ENCODE peak calls at places on chromosomes 12 and 14, in four cellular contexts. N, T, F and Y are unnamed samples.

GRCh38 chr12:58583541-58583940 is 336.8 kb downstream of the LRIG3 start:
- DNase-seq in N (no peak), T (no peak), F (peak), Y (no peak)

GRCh38 chr12:39581592-39581991 is 38.0 kb downstream of the ABCD2 start:
- DNase-seq in N (no peak), T (no peak), F (no peak), Y (no peak)

GRCh38 chr12:116172224-116172849 is 105.2 kb downstream of the MED13L start:
- DNase-seq in N (no peak), T (no peak), F (no peak), Y (peak)

GRCh38 chr12:87848248-87848868 is 180.8 kb downstream of the C12orf50 start:
- DNase-seq in N (peak), T (no peak), F (peak), Y (peak)

GRCh38 chr14:85317491-85318021 is 212.4 kb upstream of the FLRT2 start:
- DNase-seq in N (no peak), T (no peak), F (no peak), Y (no peak)

GRCh38 chr14:73008501-73008900 is 18.4 kb downstream of the ZFYVE1 start:
- DNase-seq in N (peak), T (no peak), F (peak), Y (no peak)

GRCh38 chr14:95362180-95362494 is 42.4 kb upstream of the CLMN start:
- DNase-seq in N (no peak), T (no peak), F (no peak), Y (no peak)

GRCh38 chr14:102232348-102232625 is 72.7 kb downstream of the MOK start:
- DNase-seq in N (no peak), T (no peak), F (no peak), Y (no peak)

GRCh38 chr14:95620659-95621059 is 65.6 kb upstream of the TCL1B start:
- DNase-seq in N (no peak), T (no peak), F (no peak), Y (no peak)

GRCh38 chr12:126784328-126784921 is 1482.5 kb upstream of the TMEM132C start:
- DNase-seq in N (peak), T (no peak), F (no peak), Y (peak)

GRCh38 chr14:105528859-105529505 is 2.6 kb downstream of the TMEM121 start:
- DNase-seq in N (no peak), T (no peak), F (no peak), Y (peak)

GRCh38 chr12:115541891-115542361 is 735.6 kb downstream of the MED13L start:
- DNase-seq in N (peak), T (no peak), F (no peak), Y (no peak)

GRCh38 chr12:32305163-32305562 is 94.2 kb upstream of the FGD4 start:
- DNase-seq in N (peak), T (no peak), F (no peak), Y (peak)

GRCh38 chr12:21819236-21819635 is 44.7 kb upstream of the KCNJ8 start:
- DNase-seq in N (peak), T (no peak), F (peak), Y (no peak)

GRCh38 chr14:42407153-42407552 is 800.5 kb downstream of the LRFN5 start:
- DNase-seq in N (no peak), T (no peak), F (no peak), Y (peak)

GRCh38 chr14:72553656-72554055 is 340.2 kb downstream of the DPF3 start:
- DNase-seq in N (no peak), T (no peak), F (no peak), Y (no peak)

GRCh38 chr12:92105676-92106075 is 40.0 kb downstream of the BTG1 start:
- DNase-seq in N (no peak), T (no peak), F (no peak), Y (no peak)

GRCh38 chr12:62724947-62725447 is 210.0 kb downstream of the PPM1H start:
- DNase-seq in N (peak), T (peak), F (peak), Y (no peak)

GRCh38 chr12:119772431-119772830 is 104.5 kb downstream of the PRKAB1 start:
- DNase-seq in N (peak), T (no peak), F (no peak), Y (no peak)

GRCh38 chr12:111685322-111685810 is 390 bp downstream of the BRAP start:
- DNase-seq in N (peak), T (no peak), F (no peak), Y (peak)

GRCh38 chr12:113422929-113423669 is 919 bp downstream of the SDSL start:
- DNase-seq in N (no peak), T (no peak), F (no peak), Y (no peak)

GRCh38 chr14:102568115-102568614 is 24.3 kb upstream of the RCOR1 start:
- DNase-seq in N (no peak), T (peak), F (no peak), Y (peak)

GRCh38 chr12:7905071-7905470 is 30.9 kb downstream of the SLC2A3 start:
- DNase-seq in N (peak), T (no peak), F (no peak), Y (no peak)

GRCh38 chr12:102917026-102917787 is at the start of gene PAH:
- DNase-seq in N (no peak), T (peak), F (no peak), Y (peak)

GRCh38 chr12:102833687-102834435 is 83.2 kb downstream of the PAH start:
- DNase-seq in N (no peak), T (no peak), F (no peak), Y (peak)

GRCh38 chr14:34770901-34771300 is 56.5 kb upstream of the CFL2 start:
- DNase-seq in N (no peak), T (no peak), F (no peak), Y (no peak)

GRCh38 chr12:13853471-13853870 is 127.9 kb downstream of the GRIN2B start:
- DNase-seq in N (no peak), T (no peak), F (no peak), Y (no peak)

GRCh38 chr12:57775563-57776246 is 3.3 kb downstream of the EEF1AKMT3 start:
- DNase-seq in N (no peak), T (no peak), F (no peak), Y (no peak)

GRCh38 chr14:91873476-91874265 is 6.3 kb upstream of the TC2N start:
- DNase-seq in N (no peak), T (peak), F (no peak), Y (peak)

GRCh38 chr14:61558271-61558670 is 137.0 kb upstream of the HIF1A start:
- DNase-seq in N (peak), T (no peak), F (no peak), Y (no peak)

GRCh38 chr14:93975791-93976476 is 436 bp downstream of the ASB2 start:
- DNase-seq in N (no peak), T (no peak), F (no peak), Y (peak)

GRCh38 chr12:106251636-106252035 is 3.8 kb upstream of the CKAP4 start:
- DNase-seq in N (no peak), T (no peak), F (no peak), Y (no peak)

GRCh38 chr12:91988571-91988970 is 157.1 kb downstream of the BTG1 start:
- DNase-seq in N (no peak), T (no peak), F (no peak), Y (no peak)

GRCh38 chr14:26199599-26200370 is 398.0 kb downstream of the NOVA1 start:
- DNase-seq in N (peak), T (no peak), F (no peak), Y (no peak)

GRCh38 chr14:103716091-103716801 is 636 bp downstream of the ZFYVE21 start:
- DNase-seq in N (no peak), T (peak), F (no peak), Y (no peak)

GRCh38 chr12:9064201-9064814 is 51.4 kb downstream of the A2M start:
- DNase-seq in N (peak), T (peak), F (no peak), Y (peak)

GRCh38 chr12:91565816-91566215 is 383.2 kb upstream of the DCN start:
- DNase-seq in N (no peak), T (no peak), F (no peak), Y (no peak)

DNA sequence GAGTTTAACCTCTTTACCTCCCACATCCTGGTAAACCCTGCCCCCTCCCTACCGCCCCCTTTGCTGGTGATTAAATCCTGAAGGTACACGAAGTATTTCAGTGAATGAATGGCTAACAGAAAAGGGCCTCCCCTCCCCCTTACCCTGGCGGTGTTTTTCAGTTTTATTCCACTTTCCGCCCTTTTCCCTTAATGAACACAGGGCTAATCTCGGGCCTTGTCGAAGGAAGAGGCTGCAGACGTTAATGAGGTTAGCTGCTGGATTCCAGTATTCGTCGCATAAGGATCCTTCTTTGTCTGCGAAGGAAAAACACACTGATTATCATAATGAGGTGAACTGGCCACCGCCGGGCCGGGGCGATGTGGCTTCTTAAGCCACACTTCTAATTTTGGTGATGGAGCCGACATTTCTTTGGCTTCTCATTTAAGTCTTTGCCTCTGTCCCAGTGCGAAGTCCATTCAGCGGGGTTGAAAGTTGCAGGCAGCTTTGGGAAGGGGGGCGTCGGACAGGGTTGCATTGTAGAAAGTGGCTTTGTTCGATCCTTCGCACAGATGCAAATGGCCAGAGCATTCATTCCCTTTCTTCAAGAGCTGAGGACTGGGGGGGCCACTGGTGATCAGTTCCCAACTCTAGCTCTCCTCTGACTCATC is 6.5 kb downstream of the MEG3 start:
- DNase-seq in N (no peak), T (no peak), F (no peak), Y (no peak)
- TF ChIP-seq CTCF in N (no peak), T (no peak), F (no peak), Y (no peak)

DNA sequence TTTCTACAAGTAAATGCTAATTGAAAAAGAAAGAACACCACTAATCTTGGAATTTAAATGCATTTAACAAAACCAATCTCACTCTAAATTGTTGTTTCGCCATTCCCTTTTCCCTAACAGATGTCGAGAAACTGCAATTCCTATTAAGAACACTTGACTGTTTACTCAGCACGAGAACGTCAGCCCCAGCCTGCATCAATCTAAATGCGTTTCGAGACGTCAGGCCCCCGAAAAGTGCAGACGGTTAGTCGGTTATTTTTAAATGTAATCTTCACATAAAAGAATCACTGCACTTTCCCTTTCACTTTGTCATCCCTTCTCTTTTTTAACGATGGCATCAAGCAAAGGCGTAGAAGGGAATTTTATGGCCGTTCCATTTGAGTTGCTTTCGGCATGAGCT is 837.6 kb downstream of the VRK1 start:
- DNase-seq in N (no peak), T (no peak), F (no peak), Y (peak)
- H3K4me3 ChIP-seq in N (no peak), T (no peak), F (no peak), Y (peak)

DNA sequence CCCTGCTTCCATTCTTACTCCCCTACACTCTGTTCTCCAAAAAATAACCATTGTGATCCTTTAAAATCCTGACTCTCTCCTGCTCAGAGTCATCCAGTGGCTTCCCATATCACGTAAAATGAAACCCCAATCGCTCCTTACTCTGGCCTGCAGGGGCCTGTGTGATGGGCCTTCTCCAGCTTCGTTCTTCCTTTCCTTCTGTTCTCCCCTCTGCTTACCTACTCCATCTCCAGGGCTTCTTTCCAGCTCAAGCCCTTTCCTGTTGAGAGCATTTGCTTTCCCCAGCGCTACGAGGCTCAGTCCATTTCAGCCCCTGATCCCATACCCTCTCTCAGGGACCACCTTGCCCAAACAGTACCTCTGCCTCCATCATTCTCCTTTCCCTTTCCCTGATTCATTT is 144.4 kb upstream of the ARHGAP5 start:
- DNase-seq in N (no peak), T (no peak), F (no peak), Y (no peak)
- TF ChIP-seq CTCF in N (no peak), T (no peak), F (no peak), Y (no peak)

GRCh38 chr12:101209319-101210302 is at the start of gene SLC5A8:
- DNase-seq in N (no peak), T (peak), F (no peak), Y (no peak)
- H3K4me3 ChIP-seq in N (no peak), T (peak), F (peak), Y (no peak)

GRCh38 chr14:90461425-90461824 is 64.6 kb downstream of the CALM1 start:
- DNase-seq in N (no peak), T (no peak), F (no peak), Y (no peak)
- TF ChIP-seq CTCF in N (no peak), T (no peak), F (no peak), Y (no peak)

GRCh38 chr12:78866518-78866917 is 1.9 kb downstream of the SYT1 start:
- DNase-seq in N (no peak), T (no peak), F (no peak), Y (no peak)

GRCh38 chr12:78864483-78865296 is at the start of gene SYT1:
- DNase-seq in N (peak), T (no peak), F (peak), Y (peak)

GRCh38 chr12:78865297-78865955 is 852 bp downstream of the SYT1 start:
- DNase-seq in N (no peak), T (no peak), F (no peak), Y (no peak)

GRCh38 chr12:78863482-78864427 is 819 bp upstream of the SYT1 start:
- DNase-seq in N (peak), T (peak), F (no peak), Y (peak)
- H3K4me3 ChIP-seq in N (peak), T (peak), F (peak), Y (peak)

GRCh38 chr14:90191154-90191553 is 65.2 kb upstream of the PSMC1 start:
- DNase-seq in N (no peak), T (peak), F (no peak), Y (no peak)
- TF ChIP-seq CTCF in N (no peak), T (no peak), F (no peak), Y (no peak)

GRCh38 chr12:3530548-3530947 is 39.5 kb downstream of the PRMT8 start:
- DNase-seq in N (no peak), T (no peak), F (no peak), Y (no peak)

GRCh38 chr12:3532931-3533702 is 42.1 kb downstream of the PRMT8 start:
- DNase-seq in N (no peak), T (no peak), F (no peak), Y (no peak)

GRCh38 chr12:3529281-3529680 is 38.3 kb downstream of the PRMT8 start:
- DNase-seq in N (no peak), T (no peak), F (no peak), Y (no peak)

GRCh38 chr12:3533703-3534386 is 42.8 kb downstream of the PRMT8 start:
- DNase-seq in N (no peak), T (peak), F (no peak), Y (no peak)

DNA sequence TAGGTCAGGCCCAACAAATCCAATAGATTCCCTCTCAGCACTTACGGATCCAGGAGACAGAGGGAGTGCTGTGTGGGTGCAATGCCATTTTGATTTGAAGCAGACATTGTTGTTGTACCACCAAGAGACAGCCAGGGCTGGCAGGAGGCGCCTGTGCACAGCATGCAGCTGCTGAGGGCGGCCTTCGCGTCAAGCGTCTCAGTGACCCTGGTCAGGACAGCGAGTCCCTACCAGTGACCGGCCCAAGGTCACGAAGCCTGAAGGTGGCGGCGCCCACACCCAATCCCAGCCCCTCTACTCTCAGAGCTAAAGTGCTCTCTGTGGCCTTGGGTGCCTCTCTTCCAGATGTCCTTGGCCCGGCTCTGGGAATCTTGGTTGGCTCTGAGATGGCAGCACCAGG is 40.5 kb downstream of the PRMT8 start:
- DNase-seq in N (no peak), T (no peak), F (no peak), Y (no peak)
- H3K4me3 ChIP-seq in N (no peak), T (no peak), F (no peak), Y (no peak)